ENCODE peak calls at places on chromosomes 11 and 22, in four cellular contexts. B, H, X and A are unnamed samples.

GRCh38 chr11:33434294-33434693 is 177.1 kb downstream of the HIPK3 start:
- DNase-seq in H (no peak), B (no peak), X (no peak), A (no peak)

GRCh38 chr22:27624705-27625104 is 176.9 kb downstream of the MN1 start:
- DNase-seq in H (no peak), B (no peak), X (no peak), A (no peak)

GRCh38 chr22:20145206-20145831 is 5.5 kb downstream of the CCDC188 start:
- DNase-seq in H (no peak), B (peak), X (no peak), A (no peak)

GRCh38 chr11:34929794-34930763 is 13.7 kb downstream of the PDHX start:
- DNase-seq in X (no peak), B (no peak), H (no peak), A (no peak)

GRCh38 chr11:554824-555499 is 5.6 kb downstream of the LMNTD2 start:
- DNase-seq in H (peak), X (no peak), B (peak), A (no peak)

GRCh38 chr11:91263698-91264097 is 960.9 kb upstream of the FAT3 start:
- DNase-seq in H (no peak), B (no peak), X (no peak), A (no peak)

GRCh38 chr22:38230108-38230825 is 28.5 kb downstream of the MAFF start:
- DNase-seq in H (peak), X (no peak), B (no peak), A (no peak)

GRCh38 chr11:116379185-116379828 is 393.5 kb downstream of the BUD13 start:
- DNase-seq in X (peak), H (no peak), B (no peak), A (peak)

GRCh38 chr11:20729597-20730095 is 60.3 kb downstream of the NELL1 start:
- DNase-seq in B (no peak), H (no peak), X (no peak), A (no peak)

GRCh38 chr11:33375236-33375635 is 118.1 kb downstream of the HIPK3 start:
- DNase-seq in X (no peak), B (no peak), H (no peak), A (no peak)

GRCh38 chr22:24160546-24160945 is 20.7 kb upstream of the SUSD2 start:
- DNase-seq in X (no peak), H (no peak), B (no peak), A (no peak)

GRCh38 chr11:27444801-27445215 is 27.8 kb downstream of the LGR4 start:
- DNase-seq in H (no peak), X (no peak), B (no peak), A (no peak)

GRCh38 chr11:121795206-121795605 is 320.8 kb downstream of the BLID start:
- DNase-seq in H (no peak), X (no peak), B (no peak), A (no peak)

GRCh38 chr11:64908766-64909165 is 8.2 kb downstream of the ATG2A start:
- DNase-seq in B (no peak), X (no peak), H (no peak), A (no peak)

GRCh38 chr22:20448630-20449029 is 11.0 kb upstream of the SCARF2 start:
- DNase-seq in B (no peak), X (no peak), H (no peak), A (no peak)

GRCh38 chr11:6646631-6647281 is 8.9 kb downstream of the DCHS1 start:
- DNase-seq in H (peak), X (peak), B (no peak), A (no peak)

GRCh38 chr11:129374081-129374992 is 1.3 kb upstream of the BARX2 start:
- DNase-seq in B (no peak), X (no peak), H (no peak), A (peak)

GRCh38 chr22:50104149-50104548 is 14.3 kb downstream of the MOV10L1 start:
- DNase-seq in H (no peak), X (no peak), B (no peak), A (no peak)

GRCh38 chr22:49997932-49998717 is 14.4 kb downstream of the IL17REL start:
- DNase-seq in H (no peak), B (peak), X (no peak), A (no peak)

GRCh38 chr22:39598017-39598965 is 27.7 kb downstream of the CACNA1I start:
- DNase-seq in B (peak), H (peak), X (no peak), A (no peak)

GRCh38 chr11:128901655-128902514 is 10.7 kb downstream of the KCNJ5 start:
- DNase-seq in B (no peak), X (no peak), H (no peak), A (no peak)

GRCh38 chr11:113895367-113896155 is 9.0 kb upstream of the HTR3B start:
- DNase-seq in X (no peak), B (no peak), H (no peak), A (no peak)

GRCh38 chr22:25472382-25472781 is 92.1 kb upstream of the GRK3 start:
- DNase-seq in H (no peak), B (no peak), X (no peak), A (no peak)

GRCh38 chr22:42632096-42632495 is 8.3 kb downstream of the ATP5MGL start:
- DNase-seq in B (no peak), X (no peak), H (no peak), A (no peak)
- TF ChIP-seq CTCF in B (peak), X (peak), H (no peak), A (no peak)

GRCh38 chr11:110093407-110094297 is 460 bp downstream of the ZC3H12C start:
- DNase-seq in B (peak), X (peak), H (no peak), A (peak)

GRCh38 chr11:110094298-110095073 is 1.3 kb downstream of the ZC3H12C start:
- DNase-seq in B (no peak), X (no peak), H (no peak), A (no peak)

GRCh38 chr11:110091995-110092576 is 1.1 kb upstream of the ZC3H12C start:
- DNase-seq in H (no peak), B (no peak), X (no peak), A (no peak)

GRCh38 chr11:110090466-110091026 is 2.6 kb upstream of the ZC3H12C start:
- DNase-seq in B (no peak), H (no peak), X (no peak), A (no peak)

DNA sequence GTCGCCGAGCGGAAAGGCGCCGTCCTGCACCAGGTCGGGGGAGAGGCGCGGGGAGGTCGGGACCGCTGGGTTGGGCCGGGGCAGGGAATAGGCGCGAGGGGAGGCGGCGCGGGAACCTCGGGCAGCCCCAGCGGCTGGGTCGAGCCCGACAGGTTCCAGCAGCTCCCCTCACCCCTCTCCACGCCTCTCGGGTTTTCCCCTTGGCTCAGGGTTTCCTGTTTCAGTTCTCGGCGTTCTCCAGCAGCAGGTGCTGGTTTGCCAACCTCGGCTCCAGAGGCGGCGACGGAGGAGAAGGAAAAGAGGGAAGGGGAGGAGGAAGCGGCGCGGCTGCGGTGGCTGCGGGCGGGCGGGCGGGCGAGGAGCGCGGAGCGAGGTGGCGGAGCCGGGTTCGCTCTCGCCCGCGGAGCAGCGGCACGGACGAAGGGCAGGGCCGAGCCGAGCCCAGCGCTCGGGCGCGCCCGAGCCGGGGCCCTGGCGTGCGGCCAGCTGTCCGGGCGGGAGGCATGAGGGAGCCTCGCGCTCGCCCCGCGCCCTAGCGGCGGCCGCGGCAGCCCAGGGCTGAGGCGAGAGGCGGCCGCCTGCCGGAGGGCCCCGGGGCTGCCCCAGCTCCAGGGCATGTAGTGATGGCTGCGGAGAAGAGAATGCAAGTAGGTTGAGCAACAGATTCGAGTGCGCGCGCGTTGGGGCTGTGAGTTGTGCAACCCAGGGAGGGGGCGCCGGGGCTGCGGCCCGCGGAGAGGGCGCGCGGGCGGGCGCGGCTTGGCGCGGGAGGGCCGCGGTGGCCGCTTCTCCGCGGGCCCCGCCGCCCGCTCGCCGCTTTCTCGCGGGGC is at the start of gene ZC3H12C:
- DNase-seq in X (peak), B (peak), H (no peak), A (peak)
- TF ChIP-seq CTCF in X (peak), B (peak), H (no peak), A (no peak)

GRCh38 chr22:16844529-16844928 is 19.3 kb upstream of the XKR3 start:
- DNase-seq in X (no peak), B (no peak), H (no peak), A (no peak)
- TF ChIP-seq CTCF in X (no peak), B (no peak), H (no peak), A (no peak)

GRCh38 chr11:70078095-70078795 is at the start of gene ANO1:
- DNase-seq in H (no peak), X (peak), B (peak), A (no peak)
- TF ChIP-seq CTCF in H (no peak), X (peak), B (no peak), A (no peak)

GRCh38 chr11:106156290-106156937 is 79.0 kb downstream of the AASDHPPT start:
- DNase-seq in X (peak), H (no peak), B (no peak), A (no peak)

GRCh38 chr11:106152824-106153223 is 75.4 kb downstream of the AASDHPPT start:
- DNase-seq in B (no peak), H (no peak), X (peak), A (no peak)

GRCh38 chr11:106152013-106152412 is 74.6 kb downstream of the AASDHPPT start:
- DNase-seq in H (no peak), X (peak), B (no peak), A (no peak)
- TF ChIP-seq CTCF in H (no peak), X (no peak), B (peak), A (no peak)

GRCh38 chr11:76763573-76764348 is 19.4 kb upstream of the TSKU start:
- DNase-seq in B (no peak), X (peak), H (no peak), A (no peak)

GRCh38 chr11:76765863-76766350 is 17.2 kb upstream of the TSKU start:
- DNase-seq in B (no peak), H (no peak), X (peak), A (no peak)

GRCh38 chr11:76764941-76765340 is 18.2 kb upstream of the TSKU start:
- DNase-seq in X (no peak), B (no peak), H (no peak), A (no peak)

GRCh38 chr11:76761959-76762358 is 21.2 kb upstream of the TSKU start:
- DNase-seq in X (no peak), H (no peak), B (no peak), A (no peak)

DNA sequence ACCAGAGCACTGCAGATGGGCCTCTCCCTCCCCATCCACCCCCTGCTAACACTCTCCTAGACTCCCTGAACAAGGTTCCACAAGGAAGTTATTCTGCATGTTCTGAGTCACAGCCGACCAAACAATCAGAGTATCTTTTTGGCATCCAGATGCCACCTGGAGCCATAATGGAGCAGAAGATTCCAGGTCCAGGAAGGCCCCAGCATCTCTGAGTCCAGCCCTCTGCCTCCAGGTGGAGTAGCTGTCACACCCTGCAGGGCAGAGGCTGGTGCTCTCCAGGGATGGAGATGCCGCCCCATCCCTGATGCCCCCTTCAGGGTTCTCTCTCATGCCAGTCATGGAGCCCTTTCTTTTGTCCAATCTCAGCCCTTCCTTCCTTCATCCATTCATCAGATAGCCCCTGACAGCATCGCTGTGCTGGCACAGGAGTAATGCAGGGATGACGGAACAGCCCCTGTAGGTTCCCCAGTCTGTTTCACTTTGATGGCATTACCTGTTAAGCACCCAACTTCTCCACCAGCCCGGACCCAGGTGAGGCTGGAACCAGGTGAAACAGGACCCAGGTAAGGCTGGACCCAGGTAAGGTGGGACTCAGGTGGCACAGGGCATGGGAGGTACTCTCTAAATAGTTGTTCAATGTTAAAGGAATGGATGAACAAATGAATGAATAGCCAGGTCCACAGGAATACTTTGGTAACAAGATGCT is 20.1 kb upstream of the TSKU start:
- DNase-seq in H (no peak), X (no peak), B (no peak), A (no peak)
- TF ChIP-seq CTCF in H (no peak), X (no peak), B (no peak), A (no peak)

GRCh38 chr22:47837703-47838102 is 1075.3 kb downstream of the TBC1D22A start:
- DNase-seq in H (no peak), B (no peak), X (no peak), A (no peak)
- TF ChIP-seq CTCF in H (no peak), B (peak), X (peak), A (no peak)

DNA sequence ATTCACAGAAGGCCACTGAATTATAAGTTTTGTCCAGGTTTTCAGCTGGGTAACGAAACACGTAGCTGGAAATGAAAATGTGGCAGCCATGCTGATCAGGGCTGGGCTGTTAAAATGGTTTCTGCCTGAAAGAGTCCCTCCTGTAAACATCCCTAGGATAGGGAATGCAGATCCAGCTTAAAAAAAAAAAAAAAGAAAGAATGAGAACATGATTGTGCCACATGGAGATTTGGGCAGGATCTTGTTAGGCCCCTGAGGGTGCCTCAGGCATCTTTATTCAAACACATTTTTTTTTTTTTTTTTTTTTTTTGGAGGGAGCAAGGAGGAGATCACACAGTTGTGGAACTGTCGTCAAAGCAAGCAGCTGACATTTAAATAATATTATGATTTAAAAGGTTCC is 900.3 kb downstream of the OPCML start:
- DNase-seq in H (no peak), B (no peak), X (peak), A (no peak)
- TF ChIP-seq CTCF in H (no peak), B (no peak), X (no peak), A (no peak)

DNA sequence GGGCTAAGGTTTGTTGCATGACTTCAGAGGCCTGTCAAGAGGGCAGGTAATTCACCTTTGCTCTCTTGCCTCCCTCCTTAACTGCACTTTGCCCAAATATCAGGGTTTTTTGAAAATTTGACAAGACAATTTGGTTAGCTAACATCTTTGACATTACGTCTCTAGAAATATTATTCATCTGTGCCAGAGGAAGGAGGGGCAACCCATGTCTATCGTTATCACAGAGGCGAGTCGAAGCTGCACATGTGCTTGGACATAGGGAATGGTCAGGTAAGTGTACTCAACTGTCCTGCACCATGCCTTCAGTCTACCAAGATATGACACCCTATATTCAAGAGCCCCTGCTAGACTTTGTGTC is 3.7 kb downstream of the AKIP1 start:
- DNase-seq in H (no peak), X (no peak), B (no peak), A (no peak)
- TF ChIP-seq CTCF in H (peak), X (no peak), B (no peak), A (no peak)